ENCODE peak calls at places on chromosome 6, in four cellular contexts. One of them, this sample, is unnamed.

GRCh38 chr6:15370730-15371129 is 124.9 kb downstream of the JARID2 start:
- DNase-seq in NB4: no peak
- DNase-seq in heart right ventricle: no peak
- DNase-seq in cardiac fibroblast: no peak
- DNase-seq in this sample: no peak

GRCh38 chr6:132065556-132065955 is 114.4 kb upstream of the CCN2 start:
- DNase-seq in NB4: no peak
- DNase-seq in heart right ventricle: no peak
- DNase-seq in cardiac fibroblast: no peak
- DNase-seq in this sample: no peak

GRCh38 chr6:147043994-147044477 is 160.2 kb upstream of the STXBP5 start:
- DNase-seq in NB4: peak; percentile 28
- DNase-seq in heart right ventricle: no peak
- DNase-seq in cardiac fibroblast: peak; percentile 51
- DNase-seq in this sample: no peak

GRCh38 chr6:43386492-43386891 is 17.0 kb upstream of the ZNF318 start:
- DNase-seq in NB4: peak; percentile 44
- DNase-seq in heart right ventricle: no peak
- DNase-seq in cardiac fibroblast: no peak
- DNase-seq in this sample: no peak

GRCh38 chr6:32885698-32886286 is 31.8 kb downstream of the PSMB9 start:
- DNase-seq in NB4: peak; percentile 82
- DNase-seq in heart right ventricle: no peak
- DNase-seq in cardiac fibroblast: peak; percentile 91
- DNase-seq in this sample: peak; percentile 44

GRCh38 chr6:26431258-26432162 is 8.8 kb upstream of the BTN3A3 start:
- DNase-seq in NB4: no peak
- DNase-seq in heart right ventricle: no peak
- DNase-seq in cardiac fibroblast: peak; percentile 91
- DNase-seq in this sample: peak; percentile 19

GRCh38 chr6:45971287-45971686 is 44.4 kb downstream of the CLIC5 start:
- DNase-seq in NB4: no peak
- DNase-seq in heart right ventricle: no peak
- DNase-seq in cardiac fibroblast: no peak
- DNase-seq in this sample: no peak

GRCh38 chr6:56802570-56802969 is 152.3 kb upstream of the BEND6 start:
- DNase-seq in NB4: no peak
- DNase-seq in heart right ventricle: no peak
- DNase-seq in cardiac fibroblast: peak; percentile 51
- DNase-seq in this sample: no peak

GRCh38 chr6:166308769-166309589 is 787 bp upstream of the PRR18 start:
- DNase-seq in NB4: no peak
- DNase-seq in heart right ventricle: no peak
- DNase-seq in cardiac fibroblast: no peak
- DNase-seq in this sample: no peak

GRCh38 chr6:124960757-124961467 is 1.3 kb upstream of the RNF217 start:
- DNase-seq in NB4: no peak
- DNase-seq in heart right ventricle: no peak
- DNase-seq in cardiac fibroblast: peak; percentile 33
- DNase-seq in this sample: no peak

GRCh38 chr6:33199687-33200233 is 705 bp downstream of the RXRB start:
- DNase-seq in NB4: peak; percentile 94
- DNase-seq in heart right ventricle: peak; percentile 78
- DNase-seq in cardiac fibroblast: peak; percentile 62
- DNase-seq in this sample: no peak

GRCh38 chr6:12009904-12010634 is 2.0 kb upstream of the HIVEP1 start:
- DNase-seq in NB4: no peak
- DNase-seq in heart right ventricle: no peak
- DNase-seq in cardiac fibroblast: peak; percentile 84
- DNase-seq in this sample: no peak

GRCh38 chr6:43391448-43392031 is 22.1 kb upstream of the ZNF318 start:
- DNase-seq in NB4: peak; percentile 65
- DNase-seq in heart right ventricle: no peak
- DNase-seq in cardiac fibroblast: no peak
- DNase-seq in this sample: no peak

GRCh38 chr6:14709066-14709670 is 536.7 kb upstream of the JARID2 start:
- DNase-seq in NB4: no peak
- DNase-seq in heart right ventricle: no peak
- DNase-seq in cardiac fibroblast: peak; percentile 49
- DNase-seq in this sample: no peak

GRCh38 chr6:27837636-27838512 is 74.3 kb downstream of the OR2B2 start:
- DNase-seq in NB4: peak; percentile 99
- DNase-seq in heart right ventricle: peak; percentile 61
- DNase-seq in cardiac fibroblast: peak; percentile 100
- DNase-seq in this sample: peak; percentile 98

GRCh38 chr6:19472168-19472567 is 365.0 kb upstream of the ID4 start:
- DNase-seq in NB4: peak; percentile 5
- DNase-seq in heart right ventricle: no peak
- DNase-seq in cardiac fibroblast: peak; percentile 88
- DNase-seq in this sample: peak; percentile 86

GRCh38 chr6:89339565-89339964 is 13.0 kb downstream of the UBE2J1 start:
- DNase-seq in NB4: peak; percentile 32
- DNase-seq in heart right ventricle: no peak
- DNase-seq in cardiac fibroblast: no peak
- DNase-seq in this sample: no peak

GRCh38 chr6:99471638-99472037 is 43.6 kb downstream of the USP45 start:
- DNase-seq in NB4: no peak
- DNase-seq in heart right ventricle: no peak
- DNase-seq in cardiac fibroblast: no peak
- DNase-seq in this sample: no peak

GRCh38 chr6:90179190-90180169 is 117.2 kb downstream of the BACH2 start:
- DNase-seq in NB4: peak; percentile 45
- DNase-seq in heart right ventricle: no peak
- DNase-seq in cardiac fibroblast: peak; percentile 26
- DNase-seq in this sample: no peak

GRCh38 chr6:161444464-161444863 is 170.6 kb upstream of the AGPAT4 start:
- DNase-seq in NB4: peak; percentile 39
- DNase-seq in heart right ventricle: peak; percentile 21
- DNase-seq in cardiac fibroblast: no peak
- DNase-seq in this sample: no peak
- TF ChIP-seq CTCF in NB4: no peak
- TF ChIP-seq CTCF in heart right ventricle: no peak
- TF ChIP-seq CTCF in cardiac fibroblast: no peak
- TF ChIP-seq CTCF in this sample: no peak

GRCh38 chr6:54093306-54093705 is 17.9 kb upstream of the MLIP start:
- DNase-seq in NB4: no peak
- DNase-seq in heart right ventricle: no peak
- DNase-seq in cardiac fibroblast: no peak
- DNase-seq in this sample: no peak
- TF ChIP-seq CTCF in NB4: no peak
- TF ChIP-seq CTCF in heart right ventricle: no peak
- TF ChIP-seq CTCF in cardiac fibroblast: no peak
- TF ChIP-seq CTCF in this sample: no peak

GRCh38 chr6:158448856-158449255 is 111.0 kb upstream of the TMEM181 start:
- DNase-seq in NB4: no peak
- DNase-seq in heart right ventricle: no peak
- DNase-seq in cardiac fibroblast: no peak
- DNase-seq in this sample: no peak

GRCh38 chr6:158457616-158458278 is 102.1 kb upstream of the TMEM181 start:
- DNase-seq in NB4: no peak
- DNase-seq in heart right ventricle: no peak
- DNase-seq in cardiac fibroblast: peak; percentile 42
- DNase-seq in this sample: no peak

DNA sequence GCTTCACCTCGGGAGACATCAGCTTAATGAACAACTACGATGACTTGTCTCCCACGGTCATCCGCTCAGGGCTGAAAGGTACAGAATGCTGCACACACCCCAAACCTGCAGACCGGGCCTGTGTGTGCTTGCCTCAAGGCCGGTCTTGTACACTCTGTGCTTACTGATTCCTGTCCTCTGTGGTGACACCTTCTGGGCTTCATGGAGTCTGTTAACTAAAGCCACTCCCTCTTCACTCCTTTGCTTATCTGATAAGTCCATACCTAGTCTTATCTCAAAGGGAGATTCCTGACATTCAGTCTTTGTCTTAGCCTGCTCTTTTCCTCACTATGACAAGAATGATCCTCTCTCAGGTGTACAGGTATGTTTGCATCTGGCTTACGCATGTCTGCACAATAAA is 107.7 kb upstream of the TMEM181 start:
- DNase-seq in NB4: no peak
- DNase-seq in heart right ventricle: no peak
- DNase-seq in cardiac fibroblast: no peak
- DNase-seq in this sample: no peak
- TF ChIP-seq CTCF in NB4: no peak
- TF ChIP-seq CTCF in heart right ventricle: no peak
- TF ChIP-seq CTCF in cardiac fibroblast: no peak
- TF ChIP-seq CTCF in this sample: no peak

GRCh38 chr6:30721198-30722024 is 1.3 kb downstream of the TUBB start:
- DNase-seq in NB4: peak; percentile 91
- DNase-seq in heart right ventricle: peak; percentile 94
- DNase-seq in cardiac fibroblast: peak; percentile 89
- DNase-seq in this sample: peak; percentile 82
- TF ChIP-seq CTCF in NB4: peak; percentile 15
- TF ChIP-seq CTCF in heart right ventricle: peak; percentile 30
- TF ChIP-seq CTCF in cardiac fibroblast: no peak
- TF ChIP-seq CTCF in this sample: peak; percentile 12

GRCh38 chr6:621916-622315 is 35.0 kb downstream of the HUS1B start:
- DNase-seq in NB4: no peak
- DNase-seq in heart right ventricle: no peak
- DNase-seq in cardiac fibroblast: no peak
- DNase-seq in this sample: no peak

GRCh38 chr6:626236-626635 is 30.7 kb downstream of the HUS1B start:
- DNase-seq in NB4: no peak
- DNase-seq in heart right ventricle: no peak
- DNase-seq in cardiac fibroblast: peak; percentile 4
- DNase-seq in this sample: no peak

GRCh38 chr6:622462-622861 is 34.4 kb downstream of the HUS1B start:
- DNase-seq in NB4: no peak
- DNase-seq in heart right ventricle: no peak
- DNase-seq in cardiac fibroblast: no peak
- DNase-seq in this sample: no peak

GRCh38 chr6:628772-629171 is 28.1 kb downstream of the HUS1B start:
- DNase-seq in NB4: no peak
- DNase-seq in heart right ventricle: no peak
- DNase-seq in cardiac fibroblast: no peak
- DNase-seq in this sample: no peak

GRCh38 chr6:624979-625378 is 31.9 kb downstream of the HUS1B start:
- DNase-seq in NB4: peak; percentile 37
- DNase-seq in heart right ventricle: no peak
- DNase-seq in cardiac fibroblast: peak; percentile 22
- DNase-seq in this sample: peak; percentile 11
- TF ChIP-seq CTCF in NB4: no peak
- TF ChIP-seq CTCF in heart right ventricle: no peak
- TF ChIP-seq CTCF in cardiac fibroblast: no peak
- TF ChIP-seq CTCF in this sample: peak; percentile 28

GRCh38 chr6:34852406-34853085 is 35.3 kb downstream of the TAF11 start:
- DNase-seq in NB4: no peak
- DNase-seq in heart right ventricle: no peak
- DNase-seq in cardiac fibroblast: no peak
- DNase-seq in this sample: no peak

GRCh38 chr6:34851361-34851760 is 36.5 kb downstream of the TAF11 start:
- DNase-seq in NB4: no peak
- DNase-seq in heart right ventricle: no peak
- DNase-seq in cardiac fibroblast: no peak
- DNase-seq in this sample: no peak

GRCh38 chr6:34859951-34860350 is 27.9 kb downstream of the TAF11 start:
- DNase-seq in NB4: no peak
- DNase-seq in heart right ventricle: no peak
- DNase-seq in cardiac fibroblast: no peak
- DNase-seq in this sample: no peak

DNA sequence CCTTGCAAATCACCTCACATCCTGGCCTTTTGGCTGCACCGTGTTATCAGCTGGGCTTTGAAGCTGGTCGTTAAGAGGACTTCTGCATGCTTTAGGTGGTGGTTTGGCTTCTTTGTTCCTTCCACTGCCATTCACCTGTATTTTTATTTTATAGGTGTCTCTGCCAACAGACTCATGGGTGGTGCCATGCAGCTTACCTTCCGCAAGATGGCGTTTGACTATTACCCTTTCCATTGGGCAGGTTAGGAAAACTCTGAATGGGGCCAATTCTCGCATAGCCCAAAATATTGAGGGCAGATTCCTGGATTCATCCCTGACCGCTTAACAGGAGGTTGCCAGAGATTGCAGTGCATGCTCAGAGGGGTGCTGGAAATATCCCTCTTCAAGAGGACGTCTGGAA is 32.4 kb downstream of the TAF11 start:
- DNase-seq in NB4: no peak
- DNase-seq in heart right ventricle: no peak
- DNase-seq in cardiac fibroblast: no peak
- DNase-seq in this sample: no peak
- TF ChIP-seq CTCF in NB4: no peak
- TF ChIP-seq CTCF in heart right ventricle: no peak
- TF ChIP-seq CTCF in cardiac fibroblast: no peak
- TF ChIP-seq CTCF in this sample: no peak

GRCh38 chr6:34864007-34864406 is 23.8 kb downstream of the TAF11 start:
- DNase-seq in NB4: no peak
- DNase-seq in heart right ventricle: no peak
- DNase-seq in cardiac fibroblast: no peak
- DNase-seq in this sample: no peak

GRCh38 chr6:34858681-34859080 is 29.2 kb downstream of the TAF11 start:
- DNase-seq in NB4: peak; percentile 20
- DNase-seq in heart right ventricle: no peak
- DNase-seq in cardiac fibroblast: peak; percentile 5
- DNase-seq in this sample: no peak
- TF ChIP-seq CTCF in NB4: peak; percentile 22
- TF ChIP-seq CTCF in heart right ventricle: no peak
- TF ChIP-seq CTCF in cardiac fibroblast: no peak
- TF ChIP-seq CTCF in this sample: no peak